ENCODE peak calls at places on chromosomes 2 and 18, in seven cellular contexts. D is colonic mucosa, T is IMR-90, P is mucosa of descending colon, X is psoas muscle, I is GM23338, J is mammary epithelial cell. Q is an unnamed sample. For H3K4me1, the result is how much of the 10 kb centered on the place peaks cover.

GRCh38 chr2:149383340-149383739 is 53.0 kb downstream of the LYPD6 start:
- DNase-seq in T (peak), D (no peak), I (no peak), J (peak), X (no peak), P (no peak), Q (no peak)

GRCh38 chr2:120999374-121000097 is 263.9 kb downstream of the GLI2 start:
- DNase-seq in P (no peak), J (no peak), I (no peak), D (no peak), X (no peak), T (no peak), Q (peak)

GRCh38 chr2:207115715-207116364 is 49.9 kb downstream of the KLF7 start:
- DNase-seq in P (no peak), X (no peak), I (peak), T (peak), J (no peak), D (no peak), Q (peak)

GRCh38 chr2:47555368-47555767 is 152.4 kb downstream of the MSH2 start:
- DNase-seq in P (no peak), X (no peak), I (no peak), J (no peak), T (no peak), D (no peak), Q (no peak)

GRCh38 chr2:7154666-7155065 is 237.5 kb downstream of the RNF144A start:
- DNase-seq in I (no peak), D (no peak), P (no peak), T (no peak), J (no peak), X (no peak), Q (no peak)

GRCh38 chr2:163252199-163252598 is 413.6 kb upstream of the KCNH7 start:
- DNase-seq in D (no peak), X (no peak), T (no peak), J (peak), P (no peak), I (no peak), Q (no peak)

GRCh38 chr18:21907451-21907850 is 166.9 kb downstream of the MIB1 start:
- DNase-seq in I (no peak), D (no peak), P (no peak), J (no peak), X (no peak), T (no peak), Q (no peak)

GRCh38 chr2:20357588-20358394 is 7.1 kb upstream of the PUM2 start:
- DNase-seq in P (no peak), T (no peak), X (no peak), D (no peak), I (no peak), J (no peak), Q (no peak)

GRCh38 chr2:197498937-197499593 is 575 bp downstream of the HSPD1 start:
- DNase-seq in I (peak), P (peak), D (peak), J (peak), X (peak), T (peak), Q (peak)

GRCh38 chr2:238299803-238300202 is 11.4 kb upstream of the PER2 start:
- DNase-seq in D (peak), I (no peak), X (no peak), J (no peak), P (no peak), T (no peak), Q (no peak)

GRCh38 chr2:80592106-80592505 is 287.6 kb upstream of the LRRTM1 start:
- DNase-seq in P (no peak), T (no peak), I (no peak), X (no peak), D (no peak), J (no peak), Q (no peak)

GRCh38 chr2:85308951-85309555 is 18.7 kb downstream of the TGOLN2 start:
- DNase-seq in D (peak), T (peak), X (peak), I (no peak), P (peak), J (no peak), Q (peak)

GRCh38 chr2:150784389-150784788 is 296.9 kb upstream of the RND3 start:
- DNase-seq in D (no peak), J (no peak), X (no peak), T (no peak), I (no peak), P (no peak), Q (no peak)

GRCh38 chr18:56702946-56703345 is 51.8 kb downstream of the WDR7 start:
- DNase-seq in D (peak), P (no peak), X (no peak), T (peak), J (peak), I (peak), Q (peak)

GRCh38 chr2:88114821-88115220 is 13.0 kb downstream of the FABP1 start:
- DNase-seq in J (no peak), D (no peak), X (no peak), P (no peak), T (no peak), I (no peak), Q (no peak)

GRCh38 chr2:46601328-46601963 is 122.1 kb downstream of the TMEM247 start:
- DNase-seq in D (no peak), I (no peak), J (no peak), X (no peak), P (no peak), T (peak), Q (no peak)

GRCh38 chr2:37656512-37657423 is 14.7 kb downstream of the CDC42EP3 start:
- DNase-seq in J (no peak), X (no peak), T (no peak), P (no peak), D (no peak), I (peak), Q (no peak)

GRCh38 chr18:77366725-77367641 is 117.3 kb downstream of the GALR1 start:
- DNase-seq in J (no peak), P (no peak), I (peak), D (peak), X (no peak), T (no peak), Q (no peak)

GRCh38 chr18:57705011-57705410 is 83.4 kb upstream of the NARS1 start:
- DNase-seq in X (no peak), D (no peak), I (no peak), J (no peak), P (no peak), T (no peak), Q (no peak)

GRCh38 chr18:51537487-51537886 is 340.0 kb upstream of the MEX3C start:
- DNase-seq in I (peak), J (peak), X (no peak), T (no peak), D (no peak), P (no peak), Q (peak)

GRCh38 chr2:219530048-219530963 is 13.3 kb downstream of the CHPF start:
- DNase-seq in I (peak), T (peak), D (peak), J (peak), P (peak), X (peak), Q (peak)
- H3K4me3 ChIP-seq in I (peak), T (peak), D (no peak), J (no peak), P (no peak), X (peak), Q (no peak)

GRCh38 chr2:42178335-42178734 is 9.2 kb downstream of the EML4 start:
- DNase-seq in X (no peak), I (no peak), J (no peak), P (no peak), T (no peak), D (no peak), Q (no peak)
- H3K4me1 ChIP-seq in X (under half), I (under half), J (under half), P (under half), T (under half), D (under half), Q (under half)

GRCh38 chr2:27071277-27071989 is at the start of gene OST4:
- DNase-seq in D (peak), X (peak), I (peak), T (peak), P (peak), J (peak), Q (peak)
- TF ChIP-seq CTCF in D (no peak), X (no peak), I (no peak), T (no peak), P (peak), J (no peak), Q (peak)

DNA sequence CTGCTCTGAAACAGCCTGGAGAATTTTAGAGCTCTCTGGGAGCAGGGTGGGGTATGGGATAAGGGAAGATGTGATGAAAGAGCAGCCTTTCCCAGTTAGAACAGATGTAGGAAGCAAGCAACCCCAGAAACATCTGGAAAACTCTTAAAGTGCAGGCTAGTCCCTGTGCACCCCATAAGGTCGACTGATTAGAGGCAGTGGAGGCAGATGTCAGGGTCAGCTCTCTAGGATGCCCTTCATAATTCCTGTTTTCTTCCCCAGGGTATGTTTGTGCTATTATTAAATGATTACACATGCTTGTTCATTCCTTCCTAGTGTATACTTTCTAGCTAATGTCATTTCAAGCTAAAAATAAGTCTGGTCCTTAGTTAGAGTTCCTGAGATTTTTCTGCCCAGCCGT is 41.7 kb downstream of the PTPRM start:
- DNase-seq in J (no peak), T (peak), I (no peak), X (no peak), P (no peak), D (no peak), Q (no peak)
- H3K4me3 ChIP-seq in J (no peak), T (no peak), I (no peak), X (peak), P (no peak), D (no peak), Q (no peak)

GRCh38 chr2:100234141-100234540 is 88.2 kb downstream of the LONRF2 start:
- DNase-seq in D (no peak), X (no peak), I (no peak), J (no peak), P (no peak), T (peak), Q (no peak)
- H3K4me1 ChIP-seq in D (under half), X (under half), I (under half), J (under half), P (under half), T (under half), Q (under half)

GRCh38 chr18:2179498-2180183 is 391.7 kb downstream of the METTL4 start:
- DNase-seq in X (no peak), I (no peak), J (no peak), T (no peak), P (no peak), D (no peak), Q (no peak)

GRCh38 chr18:2178036-2178435 is 393.3 kb downstream of the METTL4 start:
- DNase-seq in D (no peak), P (no peak), J (no peak), T (no peak), X (no peak), I (no peak), Q (no peak)

GRCh38 chr18:2183432-2183831 is 387.9 kb downstream of the METTL4 start:
- DNase-seq in X (no peak), P (no peak), J (no peak), I (no peak), D (no peak), T (no peak), Q (no peak)

GRCh38 chr18:2180586-2180985 is 390.7 kb downstream of the METTL4 start:
- DNase-seq in J (no peak), T (no peak), P (no peak), I (no peak), X (no peak), D (no peak), Q (no peak)
- TF ChIP-seq CTCF in J (peak), T (no peak), P (no peak), I (no peak), X (no peak), D (no peak), Q (no peak)

DNA sequence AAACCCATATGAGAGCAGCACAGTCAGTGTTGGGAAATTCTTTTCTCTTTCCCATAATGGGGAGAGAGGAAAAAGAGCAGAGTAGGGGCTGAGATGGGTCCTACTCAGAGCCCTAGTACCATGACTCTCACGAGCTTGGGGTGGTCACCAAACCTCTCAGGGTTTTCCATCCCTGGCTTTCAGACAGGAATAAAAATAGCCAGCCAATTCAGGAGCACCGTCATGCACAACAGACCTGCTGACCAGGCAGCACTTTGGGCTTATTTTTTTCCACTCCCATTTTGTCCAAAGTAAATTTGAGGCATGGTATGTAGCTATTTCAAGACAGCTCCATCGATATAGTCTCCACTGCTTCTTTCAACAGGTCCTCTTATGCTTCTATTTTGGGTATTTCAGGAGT is 86.4 kb downstream of the TGFA start:
- DNase-seq in T (no peak), X (no peak), I (no peak), P (no peak), D (no peak), J (no peak), Q (no peak)
- H3K4me3 ChIP-seq in T (no peak), X (no peak), I (no peak), P (no peak), D (no peak), J (no peak), Q (no peak)

GRCh38 chr2:146985753-146986152 is 859.1 kb upstream of the ACVR2A start:
- DNase-seq in J (no peak), X (no peak), I (no peak), T (no peak), P (no peak), D (no peak), Q (no peak)

GRCh38 chr2:146984014-146984413 is 860.8 kb upstream of the ACVR2A start:
- DNase-seq in T (no peak), P (no peak), X (no peak), J (no peak), D (no peak), I (no peak), Q (no peak)

GRCh38 chr2:146979746-146980145 is 865.1 kb upstream of the ACVR2A start:
- DNase-seq in T (no peak), P (no peak), D (no peak), J (no peak), I (no peak), X (no peak), Q (no peak)

GRCh38 chr2:146981921-146982320 is 862.9 kb upstream of the ACVR2A start:
- DNase-seq in T (peak), P (no peak), D (no peak), I (no peak), X (no peak), J (no peak), Q (no peak)

DNA sequence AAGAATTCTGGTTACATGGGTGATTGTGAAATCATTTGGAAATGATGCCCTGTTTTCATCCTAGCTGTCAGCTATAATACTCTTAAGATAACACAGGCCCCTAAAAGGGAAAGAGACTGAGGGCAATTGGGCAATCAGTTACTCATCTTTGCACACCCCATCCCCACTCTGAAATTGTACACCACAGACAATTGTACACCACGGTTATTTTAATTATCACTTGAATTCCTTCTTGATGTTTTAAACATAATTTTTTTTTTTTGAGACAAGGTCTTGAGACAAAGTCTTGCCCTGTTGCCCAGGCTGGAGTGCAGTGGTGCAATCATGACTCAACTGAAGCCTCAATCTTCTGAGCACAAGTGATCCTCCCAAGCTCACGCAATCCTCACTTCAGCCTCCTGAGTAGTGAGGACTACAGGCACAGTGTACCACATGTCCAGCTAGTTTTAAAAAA is 862.4 kb upstream of the ACVR2A start:
- DNase-seq in P (no peak), J (peak), D (no peak), X (peak), I (no peak), T (peak), Q (peak)
- H3K4me1 ChIP-seq in P (under half), J (half or more), D (under half), X (under half), I (under half), T (under half), Q (under half)

GRCh38 chr2:101036562-101036961 is 34.5 kb downstream of the RPL31 start:
- DNase-seq in J (peak), P (no peak), D (no peak), T (peak), I (peak), X (no peak), Q (no peak)
- TF ChIP-seq CTCF in J (peak), P (no peak), D (peak), T (peak), I (peak), X (peak), Q (peak)

GRCh38 chr2:173079968-173080860 is 4.6 kb downstream of the MAP3K20 start:
- DNase-seq in I (no peak), D (no peak), T (peak), X (no peak), P (no peak), J (peak), Q (no peak)
- H3K4me3 ChIP-seq in I (no peak), D (no peak), T (no peak), X (peak), P (no peak), J (no peak), Q (no peak)